ENCODE peak calls at places on chromosome 7, in eight cellular contexts. G, W, B, M, N, Z, X and I are unnamed samples.

GRCh38 chr7:30171753-30172447 is 37.1 kb downstream of the MTURN start:
- DNase-seq in G (no peak), W (no peak), B (no peak), M (no peak), N (no peak), Z (no peak), X (no peak), I (peak; percentile 36)

GRCh38 chr7:1124816-1125602 is 35.0 kb downstream of the ZFAND2A start:
- DNase-seq in G (peak; percentile 40), W (no peak), B (no peak), M (no peak), N (no peak), Z (no peak), X (no peak), I (no peak)

GRCh38 chr7:114426824-114427223 is 12.2 kb downstream of the FOXP2 start:
- DNase-seq in G (no peak), W (no peak), B (no peak), M (peak; percentile 7), N (no peak), Z (no peak), X (no peak), I (no peak)

GRCh38 chr7:119270045-119270464 is 1002.9 kb upstream of the KCND2 start:
- DNase-seq in G (no peak), W (peak; percentile 66), B (peak; percentile 75), M (peak; percentile 56), N (peak; percentile 57), Z (peak; percentile 10), X (peak; percentile 47), I (peak; percentile 5)

GRCh38 chr7:101589976-101590662 is 39.0 kb downstream of the MYL10 start:
- DNase-seq in G (no peak), W (no peak), B (no peak), M (no peak), N (no peak), Z (no peak), X (peak; percentile 53), I (no peak)

GRCh38 chr7:26439502-26440252 is 148.0 kb downstream of the SNX10 start:
- DNase-seq in G (no peak), W (no peak), B (peak; percentile 70), M (no peak), N (no peak), Z (no peak), X (no peak), I (no peak)

GRCh38 chr7:130369110-130369711 is 11.1 kb upstream of the CPA1 start:
- DNase-seq in G (no peak), W (peak; percentile 69), B (no peak), M (no peak), N (peak; percentile 84), Z (no peak), X (no peak), I (peak; percentile 62)

GRCh38 chr7:78326189-78326588 is 527.6 kb downstream of the PHTF2 start:
- DNase-seq in G (no peak), W (no peak), B (no peak), M (no peak), N (no peak), Z (no peak), X (no peak), I (peak; percentile 8)

GRCh38 chr7:30931927-30932540 is 20.4 kb downstream of the AQP1 start:
- DNase-seq in G (no peak), W (no peak), B (no peak), M (no peak), N (no peak), Z (no peak), X (no peak), I (no peak)

GRCh38 chr7:157494506-157495176 is 157.8 kb downstream of the DNAJB6 start:
- DNase-seq in G (no peak), W (no peak), B (no peak), M (no peak), N (no peak), Z (no peak), X (no peak), I (no peak)

GRCh38 chr7:1671876-1672451 is 1.9 kb downstream of the ELFN1 start:
- DNase-seq in G (no peak), W (no peak), B (no peak), M (no peak), N (no peak), Z (no peak), X (no peak), I (no peak)

GRCh38 chr7:131111081-131111576 is 216.5 kb upstream of the MKLN1 start:
- DNase-seq in G (peak; percentile 24), W (no peak), B (peak; percentile 34), M (no peak), N (no peak), Z (no peak), X (no peak), I (no peak)

GRCh38 chr7:155358066-155358947 is 60.6 kb downstream of the INSIG1 start:
- DNase-seq in G (no peak), W (no peak), B (no peak), M (no peak), N (peak; percentile 13), Z (no peak), X (peak; percentile 38), I (no peak)

GRCh38 chr7:46229409-46229808 is 308.3 kb upstream of the IGFBP3 start:
- DNase-seq in G (no peak), W (peak; percentile 10), B (no peak), M (no peak), N (no peak), Z (no peak), X (no peak), I (no peak)

GRCh38 chr7:17183630-17184328 is 114.7 kb upstream of the AHR start:
- DNase-seq in G (no peak), W (no peak), B (no peak), M (no peak), N (no peak), Z (no peak), X (no peak), I (no peak)

GRCh38 chr7:128035712-128036111 is 4.5 kb upstream of the LRRC4 start:
- DNase-seq in G (peak; percentile 76), W (peak; percentile 21), B (peak; percentile 33), M (no peak), N (no peak), Z (no peak), X (peak; percentile 60), I (no peak)

GRCh38 chr7:2982831-2983230 is 60.8 kb downstream of the CARD11 start:
- DNase-seq in G (no peak), W (no peak), B (no peak), M (no peak), N (no peak), Z (peak; percentile 56), X (no peak), I (no peak)

GRCh38 chr7:35865287-35865686 is 64.4 kb downstream of the SEPTIN7 start:
- DNase-seq in G (no peak), W (no peak), B (no peak), M (no peak), N (no peak), Z (no peak), X (no peak), I (no peak)

GRCh38 chr7:100546868-100547800 is 8.1 kb downstream of the AGFG2 start:
- DNase-seq in G (no peak), W (no peak), B (peak; percentile 74), M (no peak), N (no peak), Z (no peak), X (no peak), I (no peak)

GRCh38 chr7:101255841-101256240 is 11.0 kb upstream of the FIS1 start:
- DNase-seq in G (no peak), W (no peak), B (no peak), M (no peak), N (no peak), Z (no peak), X (no peak), I (no peak)

GRCh38 chr7:142584765-142585164 is 164.5 kb upstream of the PRSS1 start:
- DNase-seq in G (no peak), W (no peak), B (no peak), M (no peak), N (no peak), Z (no peak), X (no peak), I (no peak)

GRCh38 chr7:149097088-149097487 is 6.6 kb upstream of the ZNF786 start:
- DNase-seq in G (no peak), W (no peak), B (no peak), M (no peak), N (no peak), Z (no peak), X (no peak), I (no peak)

GRCh38 chr7:49645296-49645695 is 128.1 kb upstream of the VWC2 start:
- DNase-seq in G (no peak), W (no peak), B (no peak), M (no peak), N (no peak), Z (no peak), X (no peak), I (no peak)

GRCh38 chr7:92747041-92747835 is 89.1 kb downstream of the CDK6 start:
- DNase-seq in G (no peak), W (no peak), B (no peak), M (no peak), N (no peak), Z (no peak), X (no peak), I (no peak)

GRCh38 chr7:42939457-42940240 is 7.5 kb downstream of the MRPL32 start:
- DNase-seq in G (no peak), W (no peak), B (no peak), M (no peak), N (no peak), Z (no peak), X (no peak), I (no peak)

GRCh38 chr7:157462840-157463239 is 126.0 kb downstream of the DNAJB6 start:
- DNase-seq in G (no peak), W (no peak), B (no peak), M (no peak), N (no peak), Z (no peak), X (no peak), I (no peak)